ENCODE peak calls at places on chromosomes 13 and 19, in four cellular contexts. O is B cell, F is Calu3, D is A673. I is an unnamed sample.

GRCh38 chr13:32426981-32427851 is 714 bp downstream of the N4BP2L1 start:
- DNase-seq in F (peak; percentile 6), D (peak; percentile 43), O (peak; percentile 67), I (peak; percentile 80)

GRCh38 chr13:33509642-33510229 is 224.2 kb upstream of the STARD13 start:
- DNase-seq in D (no peak), F (peak; percentile 16), O (no peak), I (no peak)

GRCh38 chr19:45238556-45238955 is 6.7 kb downstream of the EXOC3L2 start:
- DNase-seq in O (no peak), F (no peak), D (no peak), I (no peak)

GRCh38 chr13:29924482-29924884 is 74.1 kb upstream of the UBL3 start:
- DNase-seq in F (no peak), O (no peak), D (no peak), I (no peak)

GRCh38 chr13:100589178-100589725 is 663 bp upstream of the GGACT start:
- DNase-seq in F (no peak), D (peak; percentile 89), O (no peak), I (no peak)

GRCh38 chr19:13029893-13030292 is 34.6 kb downstream of the NFIX start:
- DNase-seq in F (no peak), O (no peak), D (no peak), I (peak; percentile 54)

GRCh38 chr19:43501661-43502418 is 2.7 kb downstream of the PHLDB3 start:
- DNase-seq in O (no peak), F (no peak), D (no peak), I (no peak)

GRCh38 chr13:48405865-48406264 is 7.0 kb downstream of the LPAR6 start:
- DNase-seq in D (no peak), O (no peak), F (no peak), I (no peak)

GRCh38 chr19:17234911-17235617 is 9.0 kb downstream of the OCEL1 start:
- DNase-seq in F (peak; percentile 53), D (peak; percentile 69), O (peak; percentile 80), I (peak; percentile 83)

GRCh38 chr13:43424386-43424785 is 362.4 kb downstream of the ENOX1 start:
- DNase-seq in D (no peak), O (no peak), F (no peak), I (no peak)

GRCh38 chr19:53432088-53432661 is 391 bp downstream of the ZNF761 start:
- DNase-seq in D (peak; percentile 4), O (no peak), F (peak; percentile 30), I (peak; percentile 31)

GRCh38 chr13:41456768-41457588 is at the start of gene RGCC:
- DNase-seq in O (peak; percentile 87), F (peak; percentile 70), D (peak; percentile 49), I (peak; percentile 97)

GRCh38 chr13:82747331-82747730 is 1134.9 kb downstream of the SLITRK1 start:
- DNase-seq in O (no peak), D (no peak), F (no peak), I (no peak)

GRCh38 chr19:11486661-11487503 is 6.0 kb upstream of the ELAVL3 start:
- DNase-seq in F (no peak), D (no peak), O (peak; percentile 44), I (no peak)

GRCh38 chr19:41311072-41311471 is 1.1 kb downstream of the CCDC97 start:
- DNase-seq in D (no peak), O (no peak), F (no peak), I (no peak)

GRCh38 chr13:113977976-113978375 is 4.1 kb upstream of the C13orf46 start:
- DNase-seq in O (no peak), F (no peak), D (no peak), I (no peak)

GRCh38 chr13:61414686-61415664 is 674 bp downstream of the PCDH20 start:
- DNase-seq in F (no peak), O (no peak), D (peak; percentile 80), I (no peak)

GRCh38 chr19:49468746-49469447 is 5.1 kb upstream of the FLT3LG start:
- DNase-seq in F (peak; percentile 32), D (peak; percentile 94), O (peak; percentile 86), I (peak; percentile 89)

GRCh38 chr13:54682184-54682583 is 1653.6 kb downstream of the OLFM4 start:
- DNase-seq in D (no peak), O (no peak), F (no peak), I (no peak)

GRCh38 chr19:9793051-9793591 is 24.6 kb upstream of the ZNF846 start:
- DNase-seq in F (no peak), D (peak; percentile 75), O (no peak), I (peak; percentile 79)

GRCh38 chr13:20550799-20551198 is 16.2 kb upstream of the IFT88 start:
- DNase-seq in F (no peak), D (no peak), O (no peak), I (no peak)
- TF ChIP-seq CTCF in F (no peak), D (no peak), O (no peak), I (no peak)

GRCh38 chr19:15195987-15196682 is 4.7 kb downstream of the NOTCH3 start:
- DNase-seq in D (no peak), F (peak; percentile 94), O (no peak), I (peak; percentile 28)

GRCh38 chr19:15197275-15198005 is 3.4 kb downstream of the NOTCH3 start:
- DNase-seq in F (no peak), D (no peak), O (no peak), I (peak; percentile 4)

GRCh38 chr19:15196683-15197005 is 4.2 kb downstream of the NOTCH3 start:
- DNase-seq in D (no peak), O (no peak), F (no peak), I (no peak)

GRCh38 chr19:15194938-15195337 is 5.9 kb downstream of the NOTCH3 start:
- DNase-seq in D (no peak), O (no peak), F (no peak), I (peak; percentile 20)

GRCh38 chr19:15195381-15195964 is 5.3 kb downstream of the NOTCH3 start:
- DNase-seq in O (peak; percentile 68), F (peak; percentile 66), D (peak; percentile 66), I (peak; percentile 46)
- TF ChIP-seq CTCF in O (no peak), F (no peak), D (peak; percentile 36), I (no peak)

GRCh38 chr13:49996951-49997895 is at the start of gene TRIM13:
- DNase-seq in D (peak; percentile 92), F (peak; percentile 81), O (peak; percentile 78), I (peak; percentile 91)

GRCh38 chr13:49995535-49996165 is 1.2 kb upstream of the TRIM13 start:
- DNase-seq in D (no peak), O (no peak), F (no peak), I (no peak)

GRCh38 chr13:49998714-49999624 is 2.1 kb downstream of the TRIM13 start:
- DNase-seq in O (no peak), D (no peak), F (no peak), I (no peak)

GRCh38 chr13:49997935-49998334 is 1.1 kb downstream of the TRIM13 start:
- DNase-seq in O (no peak), D (no peak), F (no peak), I (no peak)

GRCh38 chr13:49996166-49996915 is 501 bp upstream of the TRIM13 start:
- DNase-seq in O (peak; percentile 92), F (peak; percentile 90), D (peak; percentile 96), I (peak; percentile 88)
- TF ChIP-seq CTCF in O (no peak), F (no peak), D (no peak), I (no peak)

GRCh38 chr13:27201661-27202060 is 30.1 kb upstream of the USP12 start:
- DNase-seq in D (no peak), O (no peak), F (no peak), I (no peak)

GRCh38 chr13:27200413-27201066 is 28.9 kb upstream of the USP12 start:
- DNase-seq in F (no peak), D (no peak), O (no peak), I (peak; percentile 9)

GRCh38 chr13:27203186-27203585 is 31.6 kb upstream of the USP12 start:
- DNase-seq in O (no peak), F (no peak), D (no peak), I (no peak)

GRCh38 chr13:27199691-27200090 is 28.1 kb upstream of the USP12 start:
- DNase-seq in D (no peak), F (no peak), O (no peak), I (no peak)

GRCh38 chr13:27203854-27204253 is 32.2 kb upstream of the USP12 start:
- DNase-seq in O (no peak), D (no peak), F (no peak), I (peak; percentile 4)
- TF ChIP-seq CTCF in O (no peak), D (peak; percentile 23), F (no peak), I (no peak)

GRCh38 chr13:28573595-28574373 is 78.9 kb upstream of the FLT1 start:
- DNase-seq in O (no peak), D (no peak), F (no peak), I (no peak)

GRCh38 chr13:28576037-28576436 is 81.1 kb upstream of the FLT1 start:
- DNase-seq in O (no peak), F (no peak), D (no peak), I (no peak)

GRCh38 chr13:28574617-28575142 is 79.8 kb upstream of the FLT1 start:
- DNase-seq in O (peak; percentile 31), F (peak; percentile 42), D (peak; percentile 62), I (peak; percentile 39)

GRCh38 chr13:28579334-28579733 is 79.6 kb upstream of the POMP start:
- DNase-seq in F (no peak), D (no peak), O (no peak), I (no peak)

GRCh38 chr13:28575200-28575599 is 80.3 kb upstream of the FLT1 start:
- DNase-seq in F (no peak), D (no peak), O (no peak), I (no peak)
- TF ChIP-seq CTCF in F (no peak), D (no peak), O (no peak), I (no peak)